ENCODE peak calls at places on chromosomes 7 and 10, in four cellular contexts. Z is mesendoderm, U is IMR-90, A is H1. R is an unnamed sample.

GRCh38 chr10:18829259-18829658 is 170.0 kb downstream of the ARL5B start:
- DNase-seq in Z (no peak), A (no peak), U (no peak), R (no peak)

GRCh38 chr7:3070908-3071307 is 27.2 kb upstream of the CARD11 start:
- DNase-seq in A (no peak), Z (no peak), U (no peak), R (no peak)

GRCh38 chr7:137986252-137987010 is 15.5 kb downstream of the CREB3L2 start:
- DNase-seq in U (peak), Z (no peak), A (no peak), R (peak)

GRCh38 chr7:41508755-41509154 is 194.1 kb downstream of the INHBA start:
- DNase-seq in U (no peak), Z (no peak), A (no peak), R (no peak)

GRCh38 chr10:43962346-43963191 is 313.9 kb upstream of the ZNF32 start:
- DNase-seq in Z (no peak), A (no peak), U (peak), R (no peak)

GRCh38 chr7:131623154-131623553 is 66.7 kb upstream of the PODXL start:
- DNase-seq in A (no peak), Z (peak), U (no peak), R (no peak)

GRCh38 chr7:151306374-151306773 is 35.2 kb upstream of the NUB1 start:
- DNase-seq in U (no peak), A (no peak), Z (no peak), R (no peak)

GRCh38 chr10:15227611-15228372 is 59.3 kb upstream of the NMT2 start:
- DNase-seq in U (peak), A (no peak), Z (no peak), R (no peak)

GRCh38 chr10:4282496-4282895 is 497.5 kb upstream of the KLF6 start:
- DNase-seq in U (no peak), A (no peak), Z (no peak), R (no peak)

GRCh38 chr7:5470167-5470532 is 46.5 kb upstream of the TNRC18 start:
- DNase-seq in Z (no peak), A (no peak), U (no peak), R (no peak)

GRCh38 chr10:71078454-71079145 is 133.8 kb upstream of the UNC5B start:
- DNase-seq in Z (no peak), U (no peak), A (no peak), R (peak)

GRCh38 chr10:60757422-60757895 is 20.8 kb upstream of the CDK1 start:
- DNase-seq in U (peak), Z (peak), A (no peak), R (peak)

GRCh38 chr7:14888904-14889482 is 13.6 kb downstream of the DGKB start:
- DNase-seq in U (no peak), Z (no peak), A (no peak), R (no peak)

GRCh38 chr10:81426722-81427121 is 448.3 kb upstream of the NRG3 start:
- DNase-seq in U (no peak), Z (no peak), A (no peak), R (no peak)

GRCh38 chr10:75358835-75359421 is 42.6 kb downstream of the ZNF503 start:
- DNase-seq in Z (peak), U (peak), A (no peak), R (no peak)

GRCh38 chr10:93993782-93994668 is at the start of gene PLCE1:
- DNase-seq in Z (peak), A (no peak), U (peak), R (peak)

GRCh38 chr7:79658304-79658703 is 204.8 kb upstream of the MAGI2 start:
- DNase-seq in A (no peak), U (no peak), Z (no peak), R (no peak)

GRCh38 chr10:89204621-89205020 is 2.5 kb downstream of the CH25H start:
- DNase-seq in A (no peak), Z (no peak), U (no peak), R (no peak)

GRCh38 chr7:136074840-136075239 is 97.7 kb upstream of the MTPN start:
- DNase-seq in A (no peak), Z (no peak), U (no peak), R (no peak)

GRCh38 chr7:133777701-133778100 is 349.4 kb upstream of the LRGUK start:
- DNase-seq in Z (no peak), U (no peak), A (no peak), R (no peak)

GRCh38 chr7:105685099-105685609 is 103.9 kb upstream of the EFCAB10 start:
- DNase-seq in A (no peak), U (peak), Z (no peak), R (no peak)

GRCh38 chr7:6011541-6011940 is 2.5 kb downstream of the AIMP2 start:
- DNase-seq in A (no peak), U (no peak), Z (no peak), R (no peak)

GRCh38 chr7:36620166-36620708 is 104.1 kb downstream of the AOAH start:
- DNase-seq in U (no peak), A (no peak), Z (no peak), R (no peak)

GRCh38 chr10:62554632-62555199 is 180.5 kb downstream of the ZNF365 start:
- DNase-seq in Z (peak), U (peak), A (no peak), R (peak)

GRCh38 chr10:7264313-7264741 is 146.5 kb downstream of the SFMBT2 start:
- DNase-seq in U (peak), A (no peak), Z (peak), R (no peak)

GRCh38 chr7:108246227-108246837 is 116.2 kb upstream of the LAMB4 start:
- DNase-seq in U (peak), A (peak), Z (peak), R (no peak)

GRCh38 chr10:48556065-48556464 is 48.8 kb downstream of the ARHGAP22 start:
- DNase-seq in U (no peak), A (no peak), Z (no peak), R (no peak)

DNA sequence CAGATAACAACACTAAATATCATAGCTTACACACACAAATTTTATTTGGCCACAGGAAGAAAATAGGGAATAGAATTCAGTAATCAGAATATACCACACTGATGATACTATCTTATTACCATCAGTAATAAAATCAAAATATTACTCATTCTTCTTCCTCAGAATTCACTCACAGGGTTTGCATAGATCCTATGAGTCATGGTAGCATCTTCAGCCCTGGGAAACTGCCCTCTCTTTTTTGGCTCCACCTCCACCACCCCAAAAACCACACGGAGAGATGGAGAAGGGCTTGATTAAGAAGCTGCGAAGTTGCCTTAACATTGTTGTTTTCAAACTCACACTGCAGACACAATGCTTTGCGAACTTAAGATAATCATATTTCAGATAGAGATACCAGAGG is 154.1 kb upstream of the AHR start:
- DNase-seq in A (no peak), U (peak), Z (no peak), R (no peak)
- H3K9ac ChIP-seq in A (no peak), U (no peak), Z (no peak), R (no peak)

GRCh38 chr7:157664866-157665633 is 328.2 kb downstream of the DNAJB6 start:
- DNase-seq in Z (no peak), A (no peak), U (no peak), R (no peak)
- H4K8ac ChIP-seq in Z (no peak), A (no peak), U (no peak), R (no peak)

DNA sequence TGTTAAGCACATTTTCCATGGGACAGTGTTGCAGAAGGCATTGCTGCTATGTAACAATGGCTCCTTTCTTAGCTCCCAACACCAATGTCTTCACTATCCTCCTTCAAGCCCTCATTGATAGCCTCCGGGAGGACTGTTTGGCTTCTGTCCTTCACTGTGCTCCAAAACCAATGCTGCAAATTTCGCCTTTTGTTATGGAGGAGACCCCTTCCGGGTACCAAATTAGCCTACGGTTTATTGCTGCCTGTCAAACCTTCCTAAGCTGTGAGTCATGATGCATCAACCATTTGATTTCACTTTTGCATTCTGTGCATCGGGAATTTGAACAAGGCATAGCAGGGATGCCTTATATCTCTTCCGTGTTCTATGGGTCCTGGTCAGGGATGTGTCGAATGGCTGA is 432.9 kb downstream of the GATA3 start:
- DNase-seq in U (no peak), A (no peak), Z (no peak), R (no peak)
- H4K5ac ChIP-seq in U (no peak), A (no peak), Z (no peak), R (no peak)

GRCh38 chr10:124123141-124123540 is 29.7 kb upstream of the CHST15 start:
- DNase-seq in A (no peak), Z (no peak), U (no peak), R (no peak)
- H3K9ac ChIP-seq in A (no peak), Z (no peak), U (no peak), R (no peak)

DNA sequence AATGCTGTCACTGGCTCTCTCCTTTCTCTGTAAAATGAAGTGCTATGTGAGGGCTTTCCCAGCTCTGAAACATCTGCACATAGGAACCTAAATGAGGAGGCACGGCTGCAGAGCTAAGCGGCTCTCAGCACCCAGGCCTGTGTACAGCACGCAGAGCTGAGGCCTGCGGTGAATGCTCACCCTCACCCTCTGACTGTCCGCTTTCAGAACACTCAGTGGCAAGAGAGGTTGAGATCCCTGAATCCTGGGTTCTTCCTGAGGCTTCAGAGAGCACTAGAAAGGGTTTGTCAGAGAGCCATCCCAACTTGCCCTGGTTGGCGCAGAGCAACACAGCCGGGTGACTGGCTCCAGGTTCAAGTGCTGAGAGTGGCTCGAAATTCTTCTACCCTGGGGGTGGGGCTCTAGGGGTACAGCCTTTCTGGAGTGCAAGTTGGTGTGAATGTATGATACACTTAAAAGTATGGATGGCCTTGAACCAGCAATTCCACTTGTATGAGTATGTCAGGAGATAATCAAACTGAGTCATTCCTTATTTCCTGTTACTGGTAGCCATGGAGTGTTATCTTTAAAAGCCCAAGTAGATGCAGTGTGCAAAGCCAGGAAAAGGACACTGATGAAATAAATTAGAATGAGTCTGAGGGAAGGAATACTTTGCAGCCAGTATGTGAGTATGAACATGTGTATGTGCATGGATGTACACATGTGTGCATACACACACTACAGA is 1.7 kb upstream of the CCDC201 start:
- DNase-seq in Z (no peak), U (peak), A (no peak), R (no peak)
- H4K8ac ChIP-seq in Z (no peak), U (peak), A (no peak), R (no peak)

DNA sequence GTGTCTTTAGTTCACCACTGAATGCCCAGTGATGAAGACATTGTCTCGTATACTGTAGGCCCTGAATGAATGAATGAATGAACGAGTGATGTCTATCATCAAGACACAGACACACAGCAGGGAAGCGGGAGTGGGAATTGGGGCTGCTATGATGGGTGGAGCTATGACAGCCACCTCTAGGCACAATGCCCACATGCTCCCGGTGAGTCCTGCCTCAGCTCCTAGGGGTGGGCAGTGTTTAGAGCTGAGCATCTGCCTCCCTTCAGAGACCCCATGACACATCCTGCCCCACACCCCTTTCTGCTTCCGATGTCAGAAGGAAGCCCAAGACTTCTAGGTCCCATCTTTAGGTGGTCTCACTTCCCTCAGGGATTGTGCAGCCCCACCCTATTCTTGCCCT is 714.1 kb downstream of the PARD3 start:
- DNase-seq in Z (no peak), A (no peak), U (no peak), R (no peak)
- H4K5ac ChIP-seq in Z (no peak), A (no peak), U (no peak), R (no peak)